ENCODE peak calls at places on chromosome 16, in nine cellular contexts. J is AG10803; Q is osteocyte; S is DMS 273 treated with DMSO at 0.1 percent for 48 hours; Z is activated T-helper 1 cell treated with anti-CD3 and anti-CD28 coated beads, Interleukin-12 subunit alpha, Interleukin-12 subunit beta, Interleukin-2, Interleukin-4 antibody, amounts not matched to agents 30 ng/mL and 10 ng/mL and 1 ng/mL, durations not matched to agents 14 hours and 24 hours and 36 hours; U is NCI-H748 treated with DMSO at 0.1 percent for 48 hours; P is myocyte; C is A549; B is HCT116. T is an unnamed sample.
A peak's percentile ranks its signal among the peaks of the same experiment; 100 is the strongest.

GRCh38 chr16:9077001-9077809 is 14.2 kb upstream of the HAPSTR1 start:
- DNase-seq in S (no peak), J (peak; percentile 74), Q (no peak), U (no peak), C (peak; percentile 79), P (peak; percentile 78), B (peak; percentile 47), Z (no peak), T (no peak)

GRCh38 chr16:17277981-17278381 is 192.8 kb downstream of the XYLT1 start:
- DNase-seq in U (no peak), C (peak; percentile 22), B (peak; percentile 24), Z (no peak), S (no peak), J (no peak), Q (no peak), P (peak; percentile 7), T (no peak)

GRCh38 chr16:69201787-69202186 is 14.8 kb downstream of the SNTB2 start:
- DNase-seq in S (no peak), C (no peak), U (no peak), J (no peak), B (no peak), Q (no peak), Z (no peak), P (no peak), T (no peak)

GRCh38 chr16:27773344-27773743 is 223.4 kb downstream of the KATNIP start:
- DNase-seq in Z (no peak), S (no peak), J (no peak), U (no peak), B (no peak), Q (no peak), C (no peak), P (no peak), T (no peak)

GRCh38 chr16:53054670-53055485 is at the start of gene CHD9:
- DNase-seq in S (peak; percentile 79), U (peak; percentile 52), Q (peak; percentile 95), C (peak; percentile 91), B (peak; percentile 72), P (peak; percentile 89), Z (peak; percentile 71), J (peak; percentile 81), T (peak; percentile 79)

GRCh38 chr16:1938910-1939309 is 4.1 kb downstream of the MSRB1 start:
- DNase-seq in Q (no peak), J (no peak), B (no peak), C (no peak), Z (no peak), U (no peak), P (no peak), S (no peak), T (no peak)

GRCh38 chr16:89828199-89828869 is at the start of gene SPIRE2:
- DNase-seq in S (no peak), Q (peak; percentile 95), B (no peak), C (peak; percentile 53), J (peak; percentile 65), U (no peak), Z (peak; percentile 76), P (peak; percentile 82), T (peak; percentile 77)

GRCh38 chr16:55497558-55497957 is 11.3 kb upstream of the LPCAT2 start:
- DNase-seq in S (no peak), B (no peak), J (no peak), C (no peak), P (no peak), Q (no peak), U (no peak), Z (no peak), T (no peak)

GRCh38 chr16:5220705-5221104 is 123.1 kb upstream of the EEF2KMT start:
- DNase-seq in Q (no peak), U (no peak), B (no peak), P (no peak), J (no peak), Z (no peak), S (no peak), C (no peak), T (no peak)

GRCh38 chr16:49911430-49911829 is 55.5 kb upstream of the ZNF423 start:
- DNase-seq in Q (no peak), C (no peak), J (no peak), B (no peak), P (no peak), Z (no peak), U (no peak), S (no peak), T (no peak)

GRCh38 chr16:55088098-55088497 is 157.4 kb downstream of the IRX5 start:
- DNase-seq in J (no peak), C (no peak), B (no peak), Z (no peak), Q (no peak), U (no peak), P (no peak), S (no peak), T (no peak)

GRCh38 chr16:80931985-80932720 is 74.5 kb downstream of the CMC2 start:
- DNase-seq in Z (no peak), Q (no peak), J (peak; percentile 69), C (peak; percentile 71), B (no peak), S (no peak), P (peak; percentile 39), U (no peak), T (peak; percentile 17)

GRCh38 chr16:12416136-12416787 is 387.4 kb downstream of the CPPED1 start:
- DNase-seq in S (no peak), B (no peak), P (no peak), J (no peak), C (no peak), Z (no peak), U (no peak), Q (no peak), T (no peak)

GRCh38 chr16:27595993-27596392 is 46.0 kb downstream of the KATNIP start:
- DNase-seq in Q (no peak), S (no peak), U (no peak), J (no peak), B (no peak), Z (no peak), P (no peak), C (no peak), T (no peak)

GRCh38 chr16:83040174-83040573 is 413.4 kb downstream of the CDH13 start:
- DNase-seq in Z (no peak), B (no peak), P (no peak), Q (no peak), C (no peak), J (peak; percentile 17), U (no peak), S (no peak), T (no peak)

GRCh38 chr16:2365895-2366294 is 25.4 kb upstream of the ABCA3 start:
- DNase-seq in P (peak; percentile 67), J (peak; percentile 82), U (no peak), Z (no peak), S (no peak), B (no peak), Q (no peak), C (no peak), T (no peak)

GRCh38 chr16:54177052-54177856 is 109.3 kb downstream of the IRX3 start:
- DNase-seq in Q (no peak), C (no peak), B (no peak), Z (no peak), P (no peak), S (no peak), U (no peak), J (no peak), T (no peak)

GRCh38 chr16:57277586-57277985 is 6.9 kb downstream of the PLLP start:
- DNase-seq in B (peak; percentile 28), J (peak; percentile 78), U (no peak), C (peak; percentile 36), P (peak; percentile 70), Q (no peak), Z (peak; percentile 49), S (no peak), T (peak; percentile 82)

GRCh38 chr16:73171380-73171779 is 123.5 kb upstream of the ZFHX3 start:
- DNase-seq in Q (no peak), J (no peak), S (peak; percentile 66), P (no peak), C (no peak), B (no peak), Z (no peak), U (peak; percentile 40), T (no peak)

GRCh38 chr16:84283314-84284167 is 11.1 kb upstream of the WFDC1 start:
- DNase-seq in U (no peak), B (no peak), J (no peak), P (no peak), C (no peak), Q (no peak), S (no peak), Z (no peak), T (no peak)

GRCh38 chr16:58000706-58001676 is at the start of gene USB1:
- DNase-seq in C (peak; percentile 91), Q (peak; percentile 95), J (peak; percentile 72), S (peak; percentile 64), Z (peak; percentile 83), B (peak; percentile 77), P (peak; percentile 84), U (peak; percentile 39), T (peak; percentile 87)

GRCh38 chr16:67844441-67844840 is 2.3 kb upstream of the NUTF2 start:
- DNase-seq in S (no peak), J (peak; percentile 37), U (no peak), C (no peak), Z (no peak), Q (no peak), B (no peak), P (no peak), T (no peak)

GRCh38 chr16:50603206-50604064 is 55.2 kb downstream of the NKD1 start:
- DNase-seq in U (no peak), Q (no peak), B (no peak), Z (no peak), J (peak; percentile 96), P (peak; percentile 69), S (no peak), C (no peak), T (no peak)

GRCh38 chr16:31880322-31880979 is 6.8 kb downstream of the ZNF267 start:
- DNase-seq in P (peak; percentile 62), J (peak; percentile 53), Q (no peak), C (no peak), Z (peak; percentile 46), B (no peak), U (no peak), S (no peak), T (peak; percentile 49)

GRCh38 chr16:363110-364090 is 6.9 kb downstream of the MRPL28 start:
- DNase-seq in Q (no peak), B (no peak), Z (no peak), U (no peak), S (no peak), P (no peak), J (no peak), C (no peak), T (no peak)

GRCh38 chr16:21158208-21159110 is at the start of gene LDAF1:
- DNase-seq in Q (peak; percentile 92), J (peak; percentile 69), P (peak; percentile 82), C (peak; percentile 64), Z (peak; percentile 75), U (peak; percentile 7), B (peak; percentile 41), S (peak; percentile 37), T (peak; percentile 86)

GRCh38 chr16:15899538-15900100 is 11.2 kb upstream of the CEP20 start:
- DNase-seq in Q (no peak), U (no peak), J (peak; percentile 84), Z (peak; percentile 54), P (peak; percentile 57), B (peak; percentile 99), S (no peak), C (peak; percentile 95), T (peak; percentile 72)

GRCh38 chr16:49755291-49755611 is 100.7 kb downstream of the ZNF423 start:
- DNase-seq in B (peak; percentile 10), P (no peak), J (peak; percentile 31), Q (no peak), S (no peak), C (peak; percentile 35), Z (no peak), U (no peak), T (no peak)

GRCh38 chr16:9042943-9043680 is 48.3 kb upstream of the HAPSTR1 start:
- DNase-seq in Q (no peak), J (peak; percentile 82), P (peak; percentile 62), S (no peak), Z (no peak), C (no peak), U (no peak), B (no peak), T (no peak)

GRCh38 chr16:82033006-82033405 is 2.0 kb upstream of the HSD17B2 start:
- DNase-seq in U (no peak), B (no peak), J (no peak), C (no peak), P (no peak), S (no peak), Q (no peak), Z (no peak), T (no peak)

GRCh38 chr16:71357681-71358080 is 842 bp upstream of the CALB2 start:
- DNase-seq in C (peak; percentile 22), J (no peak), Q (no peak), Z (no peak), S (no peak), P (peak; percentile 7), U (no peak), B (no peak), T (no peak)